ENCODE peak calls at places on chromosomes 16 and 17, in four cellular contexts. One of them, this sample, is unnamed.

GRCh38 chr17:82647593-82648164 is 565 bp downstream of the WDR45B start:
- DNase-seq in SK-MEL-5: peak; percentile 8
- DNase-seq in upper lobe of right lung: peak; percentile 80
- DNase-seq in stimulated activated CD4-positive, alpha-beta T cell treated with anti-CD3 and anti-CD28 coated beads, Interleukin-1b, Interleukin-23, amount 100 ng/mL, for 24 hours: peak; percentile 14
- DNase-seq in this sample: no peak

GRCh38 chr17:67359960-67360817 is 6.2 kb downstream of the PSMD12 start:
- DNase-seq in upper lobe of right lung: no peak
- DNase-seq in SK-MEL-5: peak; percentile 66
- DNase-seq in stimulated activated CD4-positive, alpha-beta T cell treated with anti-CD3 and anti-CD28 coated beads, Interleukin-1b, Interleukin-23, amount 100 ng/mL, for 24 hours: no peak
- DNase-seq in this sample: no peak

GRCh38 chr16:2025251-2025650 is 1.5 kb upstream of the NHERF2 start:
- DNase-seq in SK-MEL-5: no peak
- DNase-seq in stimulated activated CD4-positive, alpha-beta T cell treated with anti-CD3 and anti-CD28 coated beads, Interleukin-1b, Interleukin-23, amount 100 ng/mL, for 24 hours: no peak
- DNase-seq in upper lobe of right lung: no peak
- DNase-seq in this sample: no peak

GRCh38 chr16:64392456-64392855 is 729.4 kb downstream of the CDH11 start:
- DNase-seq in SK-MEL-5: no peak
- DNase-seq in upper lobe of right lung: no peak
- DNase-seq in stimulated activated CD4-positive, alpha-beta T cell treated with anti-CD3 and anti-CD28 coated beads, Interleukin-1b, Interleukin-23, amount 100 ng/mL, for 24 hours: no peak
- DNase-seq in this sample: no peak

GRCh38 chr17:50487213-50488096 is 8.8 kb downstream of the RSAD1 start:
- DNase-seq in upper lobe of right lung: no peak
- DNase-seq in stimulated activated CD4-positive, alpha-beta T cell treated with anti-CD3 and anti-CD28 coated beads, Interleukin-1b, Interleukin-23, amount 100 ng/mL, for 24 hours: no peak
- DNase-seq in SK-MEL-5: no peak
- DNase-seq in this sample: no peak

GRCh38 chr17:75068750-75069149 is 19.0 kb upstream of the SLC16A5 start:
- DNase-seq in SK-MEL-5: no peak
- DNase-seq in upper lobe of right lung: no peak
- DNase-seq in stimulated activated CD4-positive, alpha-beta T cell treated with anti-CD3 and anti-CD28 coated beads, Interleukin-1b, Interleukin-23, amount 100 ng/mL, for 24 hours: no peak
- DNase-seq in this sample: no peak

GRCh38 chr16:35134471-35134870 is 1675.1 kb downstream of the TP53TG3F start:
- DNase-seq in stimulated activated CD4-positive, alpha-beta T cell treated with anti-CD3 and anti-CD28 coated beads, Interleukin-1b, Interleukin-23, amount 100 ng/mL, for 24 hours: no peak
- DNase-seq in upper lobe of right lung: no peak
- DNase-seq in SK-MEL-5: no peak
- DNase-seq in this sample: no peak

GRCh38 chr16:56199164-56199563 is 7.9 kb downstream of the GNAO1 start:
- DNase-seq in upper lobe of right lung: no peak
- DNase-seq in SK-MEL-5: no peak
- DNase-seq in stimulated activated CD4-positive, alpha-beta T cell treated with anti-CD3 and anti-CD28 coated beads, Interleukin-1b, Interleukin-23, amount 100 ng/mL, for 24 hours: no peak
- DNase-seq in this sample: no peak

GRCh38 chr16:53849585-53849984 is 145.6 kb downstream of the FTO start:
- DNase-seq in stimulated activated CD4-positive, alpha-beta T cell treated with anti-CD3 and anti-CD28 coated beads, Interleukin-1b, Interleukin-23, amount 100 ng/mL, for 24 hours: no peak
- DNase-seq in upper lobe of right lung: no peak
- DNase-seq in SK-MEL-5: no peak
- DNase-seq in this sample: no peak

GRCh38 chr16:10740845-10741208 is 2.8 kb upstream of the NUBP1 start:
- DNase-seq in upper lobe of right lung: no peak
- DNase-seq in SK-MEL-5: no peak
- DNase-seq in stimulated activated CD4-positive, alpha-beta T cell treated with anti-CD3 and anti-CD28 coated beads, Interleukin-1b, Interleukin-23, amount 100 ng/mL, for 24 hours: no peak
- DNase-seq in this sample: no peak

GRCh38 chr17:59516451-59516850 is 49.0 kb upstream of the DHX40 start:
- DNase-seq in SK-MEL-5: no peak
- DNase-seq in stimulated activated CD4-positive, alpha-beta T cell treated with anti-CD3 and anti-CD28 coated beads, Interleukin-1b, Interleukin-23, amount 100 ng/mL, for 24 hours: no peak
- DNase-seq in upper lobe of right lung: no peak
- DNase-seq in this sample: no peak

GRCh38 chr17:57537524-57538410 is 207.3 kb downstream of the CCDC182 start:
- DNase-seq in upper lobe of right lung: no peak
- DNase-seq in stimulated activated CD4-positive, alpha-beta T cell treated with anti-CD3 and anti-CD28 coated beads, Interleukin-1b, Interleukin-23, amount 100 ng/mL, for 24 hours: no peak
- DNase-seq in SK-MEL-5: peak; percentile 62
- DNase-seq in this sample: no peak

GRCh38 chr17:67177732-67178131 is 67.3 kb downstream of the HELZ start:
- DNase-seq in upper lobe of right lung: no peak
- DNase-seq in stimulated activated CD4-positive, alpha-beta T cell treated with anti-CD3 and anti-CD28 coated beads, Interleukin-1b, Interleukin-23, amount 100 ng/mL, for 24 hours: no peak
- DNase-seq in SK-MEL-5: no peak
- DNase-seq in this sample: no peak

GRCh38 chr16:49952386-49952785 is 72.6 kb upstream of the CNEP1R1 start:
- DNase-seq in stimulated activated CD4-positive, alpha-beta T cell treated with anti-CD3 and anti-CD28 coated beads, Interleukin-1b, Interleukin-23, amount 100 ng/mL, for 24 hours: no peak
- DNase-seq in SK-MEL-5: no peak
- DNase-seq in upper lobe of right lung: no peak
- DNase-seq in this sample: no peak

GRCh38 chr17:7404737-7405412 is 978 bp upstream of the TMEM256 start:
- DNase-seq in SK-MEL-5: peak; percentile 14
- DNase-seq in upper lobe of right lung: peak; percentile 82
- DNase-seq in stimulated activated CD4-positive, alpha-beta T cell treated with anti-CD3 and anti-CD28 coated beads, Interleukin-1b, Interleukin-23, amount 100 ng/mL, for 24 hours: peak; percentile 54
- DNase-seq in this sample: no peak

GRCh38 chr17:82935944-82936767 is 96.3 kb upstream of the ZNF750 start:
- DNase-seq in SK-MEL-5: no peak
- DNase-seq in upper lobe of right lung: peak; percentile 43
- DNase-seq in stimulated activated CD4-positive, alpha-beta T cell treated with anti-CD3 and anti-CD28 coated beads, Interleukin-1b, Interleukin-23, amount 100 ng/mL, for 24 hours: no peak
- DNase-seq in this sample: no peak

GRCh38 chr17:63476857-63477470 is at the start of gene ACE:
- DNase-seq in stimulated activated CD4-positive, alpha-beta T cell treated with anti-CD3 and anti-CD28 coated beads, Interleukin-1b, Interleukin-23, amount 100 ng/mL, for 24 hours: no peak
- DNase-seq in SK-MEL-5: no peak
- DNase-seq in upper lobe of right lung: peak; percentile 76
- DNase-seq in this sample: peak; percentile 83